ENCODE peak calls at places on chromosomes 7 and 10, in eight cellular contexts. L is stomach; Y is AG04449; X is cardiac fibroblast; O is RWPE1; T is CD4-positive, alpha-beta T cell; C is HepG2; M is SK-N-SH. W is an unnamed sample.
A peak's percentile ranks its signal among the peaks of the same experiment; 100 is the strongest.

GRCh38 chr10:44010873-44011602 is 362.4 kb upstream of the ZNF32 start:
- DNase-seq in L (no peak), Y (no peak), X (peak; percentile 71), O (peak; percentile 4), T (no peak), C (no peak), M (no peak), W (no peak)

GRCh38 chr7:5824297-5824610 is 42.8 kb upstream of the RNF216 start:
- DNase-seq in L (no peak), Y (no peak), X (no peak), O (no peak), T (peak; percentile 54), C (no peak), M (no peak), W (no peak)

GRCh38 chr10:100184426-100185219 is 1.2 kb downstream of the ERLIN1 start:
- DNase-seq in L (no peak), Y (no peak), X (peak; percentile 20), O (peak; percentile 13), T (no peak), C (peak; percentile 35), M (peak; percentile 46), W (no peak)

GRCh38 chr10:127117125-127117524 is 79.3 kb downstream of the INSYN2A start:
- DNase-seq in L (peak; percentile 48), Y (no peak), X (peak; percentile 57), O (peak; percentile 57), T (no peak), C (peak; percentile 12), M (no peak), W (no peak)

GRCh38 chr10:110636932-110637557 is 7.1 kb upstream of the RBM20 start:
- DNase-seq in L (no peak), Y (no peak), X (no peak), O (no peak), T (no peak), C (peak; percentile 15), M (peak; percentile 42), W (no peak)

GRCh38 chr7:617614-618538 is 98.2 kb upstream of the PDGFA start:
- DNase-seq in L (no peak), Y (no peak), X (no peak), O (no peak), T (no peak), C (peak; percentile 54), M (no peak), W (no peak)

GRCh38 chr7:98250789-98251188 is 1.2 kb downstream of the TECPR1 start:
- DNase-seq in L (no peak), Y (no peak), X (no peak), O (no peak), T (peak; percentile 31), C (no peak), M (no peak), W (no peak)

GRCh38 chr7:100942038-100942774 is 7.1 kb upstream of the MUC3A start:
- DNase-seq in L (no peak), Y (no peak), X (no peak), O (peak; percentile 38), T (no peak), C (no peak), M (no peak), W (no peak)

GRCh38 chr10:7380704-7381241 is 30.1 kb downstream of the SFMBT2 start:
- DNase-seq in L (no peak), Y (no peak), X (no peak), O (no peak), T (no peak), C (no peak), M (no peak), W (no peak)

GRCh38 chr7:108348913-108349312 is 107.3 kb downstream of the NRCAM start:
- DNase-seq in L (no peak), Y (no peak), X (peak; percentile 95), O (peak; percentile 64), T (no peak), C (no peak), M (no peak), W (no peak)

GRCh38 chr10:35640951-35641429 is 1.1 kb downstream of the FZD8 start:
- DNase-seq in L (peak; percentile 70), Y (peak; percentile 41), X (peak; percentile 86), O (peak; percentile 53), T (no peak), C (peak; percentile 32), M (peak; percentile 84), W (peak; percentile 92)

GRCh38 chr10:35642793-35643114 is 658 bp upstream of the FZD8 start:
- DNase-seq in L (no peak), Y (no peak), X (no peak), O (no peak), T (no peak), C (no peak), M (no peak), W (no peak)

GRCh38 chr10:35641430-35642015 is 573 bp downstream of the FZD8 start:
- DNase-seq in L (peak; percentile 28), Y (no peak), X (peak; percentile 46), O (peak; percentile 23), T (no peak), C (no peak), M (peak; percentile 62), W (no peak)

GRCh38 chr10:35643151-35643975 is 1.3 kb upstream of the FZD8 start:
- DNase-seq in L (peak; percentile 74), Y (no peak), X (peak; percentile 66), O (peak; percentile 20), T (no peak), C (no peak), M (peak; percentile 58), W (peak; percentile 88)

DNA sequence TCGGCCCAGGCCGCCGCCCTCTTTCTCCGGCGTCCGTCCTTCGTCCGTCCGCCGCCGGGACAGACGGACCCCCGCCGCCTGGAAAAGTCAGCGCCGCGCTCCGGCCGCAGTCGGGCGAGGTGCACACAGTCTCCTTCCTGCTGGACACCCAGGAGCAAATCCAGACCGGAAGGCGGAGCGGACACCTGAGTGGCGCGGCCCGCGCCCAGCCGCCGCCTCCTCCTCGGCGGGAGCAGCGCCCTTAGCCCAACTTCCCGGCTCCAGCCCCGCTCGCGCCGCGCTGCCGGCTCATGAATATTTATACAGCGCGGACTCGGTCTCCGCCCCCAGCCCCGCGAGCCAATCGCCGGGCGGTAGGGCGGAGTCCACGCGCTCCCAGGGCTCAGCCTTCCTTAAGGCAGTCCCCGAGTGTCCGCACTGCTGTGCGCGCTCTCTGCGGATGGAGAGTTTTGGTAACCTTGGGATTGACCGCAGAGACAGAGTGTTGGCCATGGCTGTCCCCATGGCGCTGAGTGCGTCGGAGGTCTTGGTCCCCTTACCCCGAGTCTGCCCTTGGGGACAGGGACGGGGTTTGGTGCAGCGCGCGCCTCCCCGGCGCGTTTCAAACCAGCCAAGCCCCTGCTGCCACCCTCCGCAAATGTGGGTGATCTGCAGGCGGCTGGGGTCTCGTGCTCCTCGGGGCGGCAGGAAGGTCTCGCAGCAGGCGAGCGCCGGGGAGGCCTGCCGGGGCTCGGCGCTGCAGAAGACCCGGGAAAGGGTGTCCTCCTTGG is at the start of gene FZD8:
- DNase-seq in L (peak; percentile 94), Y (peak; percentile 56), X (peak; percentile 94), O (peak; percentile 94), T (peak; percentile 57), C (peak; percentile 68), M (peak; percentile 92), W (peak; percentile 96)
- TF ChIP-seq CTCF in L (no peak), Y (peak; percentile 6), X (no peak), O (no peak), T (no peak), C (peak; percentile 40), M (peak; percentile 34), W (peak; percentile 24)

GRCh38 chr10:60295028-60295937 is 94.4 kb downstream of the ANK3 start:
- DNase-seq in L (no peak), Y (no peak), X (no peak), O (no peak), T (no peak), C (no peak), M (no peak), W (no peak)
- TF ChIP-seq CTCF in L (no peak), Y (no peak), X (no peak), O (no peak), T (no peak), C (no peak), M (no peak), W (no peak)

DNA sequence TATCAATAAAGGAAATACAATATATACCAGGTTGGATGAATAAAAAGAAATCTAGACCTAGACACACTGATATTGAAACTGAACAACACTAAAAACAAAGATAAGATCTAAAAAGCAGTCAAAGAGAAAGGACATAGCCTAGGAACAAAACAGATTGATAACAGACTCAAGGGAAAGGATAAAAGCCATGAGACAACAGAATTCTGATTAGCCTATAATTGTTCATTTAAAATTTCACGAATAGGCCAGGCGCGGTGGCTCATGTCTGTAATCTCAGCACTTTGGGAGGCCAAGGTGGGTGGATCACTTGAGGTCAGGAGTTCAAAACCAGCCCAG is 48.4 kb upstream of the FHIP2A start:
- DNase-seq in L (no peak), Y (no peak), X (no peak), O (no peak), T (no peak), C (no peak), M (no peak), W (no peak)
- TF ChIP-seq CTCF in L (no peak), Y (no peak), X (no peak), O (no peak), T (no peak), C (no peak), M (no peak), W (no peak)

GRCh38 chr10:70274643-70275042 is 9.2 kb downstream of the NPFFR1 start:
- DNase-seq in L (no peak), Y (peak; percentile 57), X (peak; percentile 34), O (no peak), T (no peak), C (no peak), M (no peak), W (no peak)

GRCh38 chr10:70272925-70273316 is 10.9 kb downstream of the NPFFR1 start:
- DNase-seq in L (no peak), Y (no peak), X (peak; percentile 44), O (peak; percentile 58), T (no peak), C (no peak), M (peak; percentile 49), W (no peak)

GRCh38 chr10:70270952-70271351 is 12.9 kb downstream of the NPFFR1 start:
- DNase-seq in L (no peak), Y (no peak), X (no peak), O (no peak), T (no peak), C (no peak), M (no peak), W (no peak)

GRCh38 chr10:70269741-70270140 is 14.1 kb downstream of the NPFFR1 start:
- DNase-seq in L (no peak), Y (no peak), X (no peak), O (no peak), T (no peak), C (no peak), M (no peak), W (no peak)

DNA sequence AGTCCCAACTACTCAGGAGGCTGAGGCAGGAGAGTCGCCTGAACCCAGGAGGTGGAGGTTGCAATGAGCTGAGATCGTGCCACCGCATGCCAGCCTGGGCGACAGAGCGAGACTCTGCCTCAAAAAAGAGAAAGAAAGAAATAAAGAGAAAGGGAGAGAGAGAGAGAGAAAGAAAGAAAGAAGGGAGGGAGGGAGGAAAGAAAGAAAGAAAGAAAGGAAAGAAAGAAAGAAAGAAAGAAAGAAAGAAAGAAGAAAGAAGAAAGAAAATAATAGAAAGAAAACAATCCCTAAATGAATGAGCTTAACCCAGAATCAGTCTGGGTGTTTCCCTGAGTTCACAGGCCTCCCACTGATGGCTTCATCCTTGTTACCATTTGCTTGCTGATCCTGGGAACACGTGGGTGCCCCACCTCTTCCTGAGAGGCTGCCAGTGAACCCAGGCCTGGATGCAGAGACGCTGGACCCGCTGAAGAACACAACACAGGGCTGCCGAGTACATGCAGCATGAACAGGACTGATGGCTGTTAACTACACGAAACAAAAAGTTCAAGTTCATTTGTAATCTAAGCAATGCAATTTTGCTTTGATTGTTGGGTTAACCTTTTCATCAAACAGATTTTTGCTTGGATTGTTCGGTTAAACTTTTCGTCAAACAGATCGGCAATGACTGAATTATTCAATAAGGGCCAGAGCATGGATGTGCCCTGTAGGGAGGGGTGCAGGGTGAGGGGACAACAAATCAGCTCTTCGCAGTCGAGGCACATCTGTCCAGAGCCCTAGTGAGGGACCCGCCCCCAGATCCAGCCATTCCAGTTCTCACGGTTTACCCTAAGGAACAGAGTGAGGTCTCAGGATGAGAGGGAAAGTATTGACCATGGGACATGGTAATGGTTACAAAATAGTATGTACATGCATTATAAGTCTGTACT is 11.5 kb downstream of the NPFFR1 start:
- DNase-seq in L (peak; percentile 46), Y (no peak), X (no peak), O (no peak), T (no peak), C (no peak), M (no peak), W (no peak)
- TF ChIP-seq CTCF in L (no peak), Y (no peak), X (no peak), O (no peak), T (no peak), C (no peak), M (no peak), W (no peak)

W was measured in osteocyte.